ENCODE peak calls at places on chromosomes 4 and X, in ten cellular contexts. A, N, T, E, L, D, Y, P, Z and M are unnamed samples.

GRCh38 chrX:96474357-96475125 is 210.1 kb upstream of the DIAPH2 start:
- DNase-seq in A (no peak), N (no peak), T (no peak), E (no peak), L (no peak), D (no peak), Y (no peak), P (no peak), Z (no peak), M (no peak)

GRCh38 chr4:1090465-1091440 is 22.6 kb downstream of the RNF212 start:
- DNase-seq in A (peak), N (no peak), T (no peak), E (no peak), L (no peak), D (no peak), Y (no peak), P (no peak), Z (no peak), M (peak)

GRCh38 chr4:84995386-84995785 is 28.9 kb upstream of the WDFY3 start:
- DNase-seq in A (no peak), N (no peak), T (no peak), E (no peak), L (no peak), D (no peak), Y (no peak), P (no peak), Z (no peak), M (no peak)

GRCh38 chrX:54530358-54530900 is 410 bp downstream of the GNL3L start:
- DNase-seq in A (no peak), N (no peak), T (no peak), E (no peak), L (no peak), D (no peak), Y (no peak), P (no peak), Z (peak), M (no peak)

GRCh38 chr4:61580721-61581377 is 380.7 kb downstream of the ADGRL3 start:
- DNase-seq in A (no peak), N (no peak), T (no peak), E (no peak), L (no peak), D (no peak), Y (no peak), P (no peak), Z (no peak), M (no peak)

GRCh38 chr4:129474698-129475097 is 378.7 kb downstream of the C4orf33 start:
- DNase-seq in A (no peak), N (no peak), T (no peak), E (no peak), L (no peak), D (no peak), Y (no peak), P (no peak), Z (no peak), M (no peak)

GRCh38 chr4:154485127-154485773 is 6.3 kb downstream of the DCHS2 start:
- DNase-seq in A (no peak), N (no peak), T (no peak), E (no peak), L (no peak), D (no peak), Y (no peak), P (no peak), Z (peak), M (no peak)

GRCh38 chrX:150361070-150361776 is 1.9 kb upstream of the MAMLD1 start:
- DNase-seq in A (no peak), N (no peak), T (peak), E (no peak), L (peak), D (no peak), Y (no peak), P (no peak), Z (no peak), M (peak)

GRCh38 chr4:184588893-184589292 is 60.4 kb downstream of the CASP3 start:
- DNase-seq in A (no peak), N (no peak), T (no peak), E (no peak), L (no peak), D (no peak), Y (no peak), P (no peak), Z (no peak), M (no peak)

GRCh38 chrX:19195243-19195610 is 73.0 kb upstream of the ADGRG2 start:
- DNase-seq in A (no peak), N (no peak), T (no peak), E (no peak), L (no peak), D (peak), Y (no peak), P (no peak), Z (no peak), M (no peak)

GRCh38 chr4:184097240-184097619 is 120.4 kb downstream of the ENPP6 start:
- DNase-seq in A (peak), N (no peak), T (peak), E (peak), L (no peak), D (peak), Y (peak), P (no peak), Z (no peak), M (peak)

GRCh38 chr4:101501421-101501820 is 154.1 kb upstream of the PPP3CA start:
- DNase-seq in A (no peak), N (no peak), T (no peak), E (no peak), L (no peak), D (no peak), Y (no peak), P (no peak), Z (no peak), M (no peak)

GRCh38 chr4:74364649-74365491 is at the start of gene EREG:
- DNase-seq in A (no peak), N (no peak), T (peak), E (no peak), L (peak), D (peak), Y (peak), P (no peak), Z (no peak), M (peak)

GRCh38 chr4:74367656-74368055 is 2.7 kb downstream of the EREG start:
- DNase-seq in A (no peak), N (no peak), T (no peak), E (no peak), L (no peak), D (no peak), Y (no peak), P (no peak), Z (no peak), M (no peak)

GRCh38 chr4:74366367-74366891 is 1.5 kb downstream of the EREG start:
- DNase-seq in A (no peak), N (no peak), T (no peak), E (no peak), L (no peak), D (no peak), Y (no peak), P (no peak), Z (no peak), M (no peak)

GRCh38 chr4:74362347-74362746 is 2.6 kb upstream of the EREG start:
- DNase-seq in A (no peak), N (no peak), T (no peak), E (no peak), L (no peak), D (no peak), Y (no peak), P (no peak), Z (no peak), M (no peak)

GRCh38 chr4:74365761-74366160 is 816 bp downstream of the EREG start:
- DNase-seq in A (no peak), N (no peak), T (peak), E (peak), L (peak), D (peak), Y (peak), P (no peak), Z (no peak), M (peak)
- TF ChIP-seq POLR2AphosphoS5 in A (no peak), N (no peak), T (no peak), E (no peak), L (no peak), D (no peak), Y (no peak), P (no peak), Z (no peak), M (no peak)

GRCh38 chr4:116849620-116850019 is 235.8 kb downstream of the TRAM1L1 start:
- DNase-seq in A (no peak), N (no peak), T (no peak), E (no peak), L (no peak), D (no peak), Y (no peak), P (no peak), Z (no peak), M (no peak)
- TF ChIP-seq POLR2AphosphoS5 in A (no peak), N (no peak), T (no peak), E (no peak), L (no peak), D (no peak), Y (no peak), P (no peak), Z (no peak), M (no peak)

DNA sequence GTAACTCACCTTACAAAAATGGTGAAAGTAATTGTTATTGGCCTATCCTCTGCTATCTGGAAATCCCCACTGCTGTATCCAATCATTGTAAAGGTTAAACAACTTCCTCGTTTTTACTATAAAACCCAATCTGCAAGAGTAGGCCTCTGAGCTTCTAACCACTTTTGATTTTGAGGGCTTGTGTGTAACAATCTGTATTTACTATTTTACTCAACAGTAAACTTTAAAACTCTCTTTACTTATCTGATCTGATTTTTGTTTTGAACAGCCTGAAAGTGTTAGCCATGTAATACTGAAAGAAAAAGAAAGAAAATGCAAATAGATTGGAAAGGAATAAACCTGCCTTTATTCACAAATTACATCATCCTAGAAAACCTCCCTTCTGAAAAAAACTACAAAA is 63.1 kb downstream of the SLC10A7 start:
- DNase-seq in A (no peak), N (no peak), T (no peak), E (no peak), L (no peak), D (no peak), Y (no peak), P (no peak), Z (no peak), M (no peak)
- TF ChIP-seq POLR2AphosphoS5 in A (no peak), N (no peak), T (no peak), E (no peak), L (no peak), D (no peak), Y (no peak), P (no peak), Z (no peak), M (no peak)

DNA sequence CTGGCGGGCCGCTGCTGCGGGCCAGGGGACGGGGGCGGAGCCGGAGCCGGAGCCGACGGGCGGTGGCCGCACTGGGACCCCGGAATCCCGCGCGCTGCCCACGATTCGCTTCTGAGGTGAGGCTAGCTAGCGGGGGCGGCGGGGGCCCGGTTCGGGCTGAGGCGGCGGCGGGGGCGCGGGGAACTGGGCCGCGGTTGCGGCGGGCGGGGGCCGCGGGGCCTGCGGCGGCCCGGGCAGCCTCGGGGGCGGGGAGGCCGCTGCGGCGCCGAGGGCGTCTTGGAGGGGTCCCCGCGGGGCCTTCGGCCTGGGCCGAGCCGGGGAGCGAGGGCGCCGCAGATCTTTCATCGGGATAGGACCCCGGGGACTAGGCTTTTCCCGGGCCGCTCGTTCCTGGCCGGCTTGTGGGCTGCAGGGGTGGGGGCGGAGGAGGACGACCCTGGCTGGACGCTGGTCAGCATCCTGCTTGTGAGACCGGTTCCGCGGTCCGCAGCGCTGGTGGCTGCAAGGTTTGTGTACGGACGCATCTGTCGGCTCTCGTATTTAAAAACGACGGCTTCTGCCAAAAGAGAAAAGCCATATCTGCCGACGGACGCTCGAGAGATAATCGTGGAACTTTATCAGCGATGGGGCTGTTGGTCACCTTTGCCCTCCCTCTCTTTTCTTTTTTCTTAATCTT is 403 bp downstream of the ADD1 start:
- DNase-seq in A (no peak), N (no peak), T (peak), E (peak), L (peak), D (peak), Y (peak), P (peak), Z (no peak), M (peak)
- TF ChIP-seq POLR2AphosphoS5 in A (no peak), N (no peak), T (no peak), E (no peak), L (no peak), D (no peak), Y (peak), P (no peak), Z (no peak), M (no peak)

DNA sequence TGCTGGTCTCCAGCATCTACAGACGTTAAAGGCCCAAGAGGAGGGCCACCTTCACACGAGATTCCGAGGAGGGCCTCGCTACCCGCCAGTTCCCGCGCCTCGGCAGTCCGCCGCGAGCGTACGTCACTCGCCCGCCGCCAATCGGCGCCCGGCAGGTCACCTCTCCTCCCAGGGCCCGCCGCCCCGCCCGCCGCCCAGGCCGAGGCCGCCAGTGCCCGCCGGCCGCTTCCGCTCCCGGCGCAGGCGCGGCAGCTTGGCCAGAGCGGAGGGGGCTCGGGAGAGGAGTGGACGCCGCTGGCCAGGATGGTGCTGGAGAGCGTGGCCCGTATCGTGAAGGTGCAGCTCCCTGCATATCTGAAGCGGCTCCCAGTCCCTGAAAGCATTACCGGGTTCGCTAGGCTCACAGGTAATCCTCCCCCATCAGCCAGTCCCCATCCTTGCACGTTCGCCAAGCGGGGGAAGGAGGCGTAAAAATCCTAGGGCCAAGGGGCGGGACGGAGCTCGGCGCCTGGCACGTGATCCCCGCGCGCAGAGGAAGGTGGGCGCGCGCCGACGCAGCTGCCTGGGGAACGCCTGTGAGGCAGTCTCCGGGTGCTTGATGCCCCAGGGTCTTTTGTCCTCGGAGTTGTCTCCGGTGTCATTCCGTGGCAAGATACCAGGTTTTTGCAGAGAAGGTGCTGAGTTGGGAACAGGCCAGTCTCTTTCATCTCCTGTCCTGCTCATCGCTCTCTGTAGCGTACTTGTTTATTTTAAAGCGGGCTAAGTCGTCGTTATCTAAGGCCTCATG is at the start of gene CISD2:
- DNase-seq in A (peak), N (peak), T (peak), E (peak), L (peak), D (peak), Y (peak), P (peak), Z (peak), M (peak)
- TF ChIP-seq POLR2AphosphoS5 in A (peak), N (peak), T (peak), E (peak), L (peak), D (peak), Y (peak), P (peak), Z (peak), M (peak)

DNA sequence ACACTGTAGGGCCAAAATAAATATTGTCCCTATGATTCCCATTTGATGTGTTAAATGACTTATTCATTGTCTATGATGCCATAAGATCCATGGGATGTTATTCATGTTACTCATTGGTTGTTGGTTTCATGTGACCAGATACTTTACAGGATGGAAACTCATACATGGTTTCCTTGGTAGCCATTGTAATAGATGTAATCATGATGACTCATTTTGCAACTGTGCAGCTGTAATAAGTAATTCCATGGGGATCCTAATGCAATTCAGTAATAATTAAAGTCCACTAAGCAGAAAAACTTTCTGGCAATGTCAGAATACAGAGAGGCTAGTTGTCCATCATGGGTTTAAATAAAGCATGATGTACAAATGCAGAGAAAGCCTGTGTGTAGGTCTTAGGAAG is 389.7 kb upstream of the NR3C2 start:
- DNase-seq in A (no peak), N (no peak), T (no peak), E (no peak), L (no peak), D (no peak), Y (no peak), P (no peak), Z (no peak), M (no peak)
- TF ChIP-seq POLR2AphosphoS5 in A (no peak), N (no peak), T (no peak), E (no peak), L (no peak), D (no peak), Y (no peak), P (no peak), Z (no peak), M (no peak)

GRCh38 chr4:137956256-137956655 is 285.9 kb downstream of the SLC7A11 start:
- DNase-seq in A (no peak), N (no peak), T (no peak), E (no peak), L (no peak), D (no peak), Y (no peak), P (no peak), Z (no peak), M (no peak)

GRCh38 chr4:137955615-137956014 is 286.5 kb downstream of the SLC7A11 start:
- DNase-seq in A (no peak), N (no peak), T (no peak), E (no peak), L (no peak), D (no peak), Y (no peak), P (no peak), Z (no peak), M (no peak)

GRCh38 chr4:137960371-137961050 is 281.6 kb downstream of the SLC7A11 start:
- DNase-seq in A (no peak), N (no peak), T (no peak), E (no peak), L (no peak), D (no peak), Y (no peak), P (no peak), Z (no peak), M (no peak)

GRCh38 chr4:137961051-137961438 is 281.1 kb downstream of the SLC7A11 start:
- DNase-seq in A (no peak), N (no peak), T (no peak), E (no peak), L (peak), D (peak), Y (no peak), P (no peak), Z (no peak), M (no peak)
- TF ChIP-seq POLR2AphosphoS5 in A (no peak), N (no peak), T (no peak), E (no peak), L (no peak), D (no peak), Y (no peak), P (no peak), Z (no peak), M (no peak)

GRCh38 chr4:113684534-113685091 is 76.9 kb downstream of the CAMK2D start:
- DNase-seq in A (no peak), N (peak), T (peak), E (peak), L (peak), D (peak), Y (peak), P (no peak), Z (no peak), M (no peak)
- TF ChIP-seq POLR2AphosphoS5 in A (no peak), N (no peak), T (peak), E (no peak), L (no peak), D (peak), Y (peak), P (no peak), Z (no peak), M (no peak)